ENCODE peak calls at places on chromosome 7, in five cellular contexts. H is HCT116, F is BE2C, C is PC-9, E is dorsolateral prefrontal cortex. M is an unnamed sample.

GRCh38 chr7:130334274-130334673 is 10.3 kb upstream of the CPA5 start:
- DNase-seq in H (no peak), F (no peak), C (no peak), E (no peak), M (no peak)

GRCh38 chr7:7125993-7126392 is 56.4 kb upstream of the C1GALT1 start:
- DNase-seq in H (no peak), F (no peak), C (no peak), E (no peak), M (no peak)

GRCh38 chr7:92621641-92622429 is 31.6 kb upstream of the FAM133B start:
- DNase-seq in H (no peak), F (peak; percentile 22), C (no peak), E (no peak), M (no peak)

GRCh38 chr7:2979276-2979675 is 64.4 kb downstream of the CARD11 start:
- DNase-seq in H (no peak), F (no peak), C (no peak), E (no peak), M (peak; percentile 44)

GRCh38 chr7:157905740-157906461 is 569.1 kb downstream of the DNAJB6 start:
- DNase-seq in H (peak; percentile 12), F (no peak), C (no peak), E (no peak), M (no peak)

GRCh38 chr7:77910124-77910523 is 111.6 kb downstream of the PHTF2 start:
- DNase-seq in H (no peak), F (no peak), C (no peak), E (no peak), M (no peak)

GRCh38 chr7:14191686-14192098 is 202.2 kb upstream of the ETV1 start:
- DNase-seq in H (peak; percentile 12), F (no peak), C (no peak), E (no peak), M (no peak)

GRCh38 chr7:114070246-114070645 is 151.4 kb upstream of the PPP1R3A start:
- DNase-seq in H (no peak), F (no peak), C (no peak), E (no peak), M (no peak)

GRCh38 chr7:47536705-47537611 is 45.0 kb downstream of the TNS3 start:
- DNase-seq in H (no peak), F (peak; percentile 26), C (no peak), E (no peak), M (no peak)

GRCh38 chr7:96284838-96285237 is 37.1 kb downstream of the SLC25A13 start:
- DNase-seq in H (no peak), F (no peak), C (no peak), E (no peak), M (peak; percentile 38)

GRCh38 chr7:47640215-47640739 is 58.4 kb upstream of the TNS3 start:
- DNase-seq in H (no peak), F (no peak), C (no peak), E (no peak), M (no peak)

GRCh38 chr7:24716480-24717246 is 40.6 kb downstream of the GSDME start:
- DNase-seq in H (no peak), F (no peak), C (no peak), E (no peak), M (no peak)

GRCh38 chr7:142808802-142809583 is 38.2 kb downstream of the PRSS2 start:
- DNase-seq in H (no peak), F (no peak), C (peak; percentile 98), E (no peak), M (peak; percentile 73)

GRCh38 chr7:7761974-7762769 is 43.8 kb upstream of the RPA3 start:
- DNase-seq in H (no peak), F (peak; percentile 33), C (no peak), E (no peak), M (peak; percentile 17)

GRCh38 chr7:78301361-78301760 is 502.8 kb downstream of the PHTF2 start:
- DNase-seq in H (no peak), F (no peak), C (no peak), E (no peak), M (no peak)

GRCh38 chr7:144941127-144941526 is 105.3 kb upstream of the TPK1 start:
- DNase-seq in H (no peak), F (no peak), C (no peak), E (no peak), M (no peak)

GRCh38 chr7:75905785-75906604 is 9.0 kb upstream of the POR start:
- DNase-seq in H (no peak), F (peak; percentile 30), C (peak; percentile 92), E (no peak), M (no peak)

GRCh38 chr7:12970626-12971025 is 283.2 kb downstream of the ARL4A start:
- DNase-seq in H (no peak), F (no peak), C (no peak), E (no peak), M (no peak)

GRCh38 chr7:131111792-131112191 is 215.9 kb upstream of the MKLN1 start:
- DNase-seq in H (no peak), F (no peak), C (no peak), E (no peak), M (no peak)

GRCh38 chr7:158110661-158111555 is 476.7 kb downstream of the PTPRN2 start:
- DNase-seq in H (no peak), F (no peak), C (no peak), E (no peak), M (no peak)

GRCh38 chr7:108735814-108736213 is 166.1 kb downstream of the DNAJB9 start:
- DNase-seq in H (no peak), F (no peak), C (no peak), E (no peak), M (no peak)

GRCh38 chr7:93758621-93759020 is 131.9 kb downstream of the TFPI2 start:
- DNase-seq in H (no peak), F (no peak), C (no peak), E (no peak), M (no peak)

GRCh38 chr7:585229-585711 is 65.6 kb upstream of the PDGFA start:
- DNase-seq in H (no peak), F (no peak), C (no peak), E (no peak), M (no peak)

GRCh38 chr7:135659159-135659837 is 3.0 kb upstream of the STMP1 start:
- DNase-seq in H (no peak), F (no peak), C (no peak), E (no peak), M (no peak)
- TF ChIP-seq CTCF in H (no peak), F (no peak), C (no peak), E (no peak), M (no peak)

GRCh38 chr7:38889872-38890432 is 19.0 kb downstream of the VPS41 start:
- DNase-seq in H (no peak), F (no peak), C (no peak), E (no peak), M (no peak)
- TF ChIP-seq CTCF in H (peak; percentile 47), F (peak; percentile 5), C (peak; percentile 63), E (no peak), M (no peak)

GRCh38 chr7:106568680-106569499 is 92.1 kb downstream of the CCDC71L start:
- DNase-seq in H (peak; percentile 52), F (peak; percentile 87), C (peak; percentile 96), E (no peak), M (no peak)
- TF ChIP-seq CTCF in H (no peak), F (peak; percentile 38), C (no peak), E (no peak), M (no peak)

GRCh38 chr7:139673230-139673629 is 104.6 kb downstream of the HIPK2 start:
- DNase-seq in H (no peak), F (peak; percentile 51), C (no peak), E (no peak), M (peak; percentile 68)
- TF ChIP-seq CTCF in H (no peak), F (no peak), C (no peak), E (no peak), M (no peak)

DNA sequence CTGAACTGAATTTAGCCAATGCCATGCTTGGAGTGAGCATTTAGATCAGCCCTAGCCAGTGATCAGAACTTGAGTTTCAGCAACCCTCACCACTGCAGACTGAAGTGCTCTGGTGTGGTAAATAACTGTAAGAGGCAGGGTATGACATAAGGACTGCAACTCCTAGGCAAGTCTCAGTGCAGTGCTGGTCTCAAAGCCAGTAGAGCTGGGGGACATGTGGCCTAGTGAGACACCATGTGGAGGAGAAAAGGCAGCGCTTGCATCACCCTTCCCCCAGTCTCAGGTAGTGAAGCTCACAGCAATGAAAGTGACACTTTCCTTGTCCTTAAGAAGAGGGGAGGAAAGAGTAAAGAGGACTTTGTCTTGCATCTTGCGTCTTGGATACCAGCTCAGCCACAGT is 386.8 kb upstream of the POT1 start:
- DNase-seq in H (peak; percentile 39), F (peak; percentile 30), C (peak; percentile 37), E (no peak), M (no peak)
- TF ChIP-seq CTCF in H (peak; percentile 53), F (peak; percentile 38), C (peak; percentile 28), E (peak; percentile 36), M (peak; percentile 30)

DNA sequence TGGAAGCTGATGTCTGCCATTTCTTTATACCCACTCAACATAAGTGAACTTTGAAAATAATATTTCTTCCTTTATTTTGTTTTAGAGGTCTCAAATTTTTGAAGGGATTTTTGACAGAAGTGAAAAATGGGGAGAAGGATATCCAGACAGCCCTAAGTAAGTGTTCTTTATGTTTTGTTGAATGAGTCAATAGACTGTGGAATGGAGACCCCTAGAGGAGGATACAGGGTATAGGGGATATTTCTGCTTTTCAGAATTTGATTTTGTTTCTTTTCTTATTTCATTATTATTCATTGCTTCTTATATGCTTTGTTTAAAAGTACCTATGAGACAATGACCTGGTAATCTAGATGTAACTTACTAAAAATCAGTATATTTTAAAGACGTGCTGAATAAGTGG is 34.4 kb downstream of the PLEKHA8 start:
- DNase-seq in H (peak; percentile 13), F (no peak), C (peak; percentile 53), E (no peak), M (peak; percentile 31)
- TF ChIP-seq CTCF in H (peak; percentile 80), F (peak; percentile 81), C (peak; percentile 89), E (peak; percentile 80), M (peak; percentile 69)

DNA sequence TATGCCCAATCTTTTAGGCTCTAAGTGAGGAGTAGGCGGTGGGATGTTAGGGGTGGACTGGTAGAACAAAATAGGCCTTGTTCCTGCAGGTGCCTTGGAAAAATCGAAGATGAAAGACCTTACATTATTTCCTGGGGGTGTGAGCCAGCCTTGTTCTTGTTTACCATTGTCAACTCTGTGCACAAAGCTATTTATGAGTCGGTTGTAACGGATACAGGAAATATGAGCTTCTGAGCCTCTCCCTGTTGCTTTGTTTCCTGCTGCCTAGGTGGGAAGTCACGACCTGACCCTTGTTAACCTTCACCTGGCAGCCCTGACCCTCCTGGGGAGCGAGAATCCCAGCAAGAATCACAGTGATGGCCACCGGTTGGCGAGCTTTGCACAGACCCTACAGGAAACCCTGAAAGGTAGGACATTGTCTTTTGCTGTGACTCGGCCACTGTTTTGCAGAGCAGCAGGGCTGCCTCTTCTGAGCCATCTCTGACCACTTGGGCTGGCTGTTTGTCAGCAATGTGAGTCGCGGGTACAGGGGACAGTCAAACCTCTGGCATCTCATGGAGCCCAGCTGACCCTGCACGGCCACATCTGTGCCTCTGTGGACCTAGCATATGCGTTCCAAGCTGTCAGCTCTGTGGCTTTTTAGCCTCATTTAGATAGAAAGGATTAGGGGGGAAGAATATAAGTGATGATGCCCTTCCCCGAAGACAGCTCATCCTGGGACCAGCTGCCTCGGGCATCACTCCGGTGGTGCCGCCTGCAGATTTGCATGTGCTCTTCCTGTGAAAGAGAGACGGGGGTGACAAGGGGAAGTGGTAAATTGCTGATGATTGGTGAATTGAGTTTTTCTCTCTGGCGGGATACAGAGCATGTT is 102.1 kb upstream of the ANLN start:
- DNase-seq in H (no peak), F (no peak), C (peak; percentile 94), E (no peak), M (no peak)
- TF ChIP-seq CTCF in H (no peak), F (no peak), C (no peak), E (no peak), M (no peak)

GRCh38 chr7:122550545-122550944 is 148.4 kb downstream of the RNF133 start:
- DNase-seq in H (no peak), F (no peak), C (no peak), E (no peak), M (no peak)
- TF ChIP-seq CTCF in H (peak; percentile 12), F (no peak), C (peak; percentile 31), E (no peak), M (no peak)